ENCODE peak calls at places on chromosomes 16 and 17, in seven cellular contexts. One of them, this sample, is unnamed.
A peak's percentile ranks its signal among the peaks of the same experiment; 100 is the strongest.

GRCh38 chr17:16988749-16989229 is 16.9 kb upstream of the TNFRSF13B start:
- DNase-seq in PC-3: no peak
- DNase-seq in PC-9: no peak
- DNase-seq in HFF-Myc: no peak
- DNase-seq in tibial nerve: no peak
- DNase-seq in choroid plexus epithelial cell: peak; percentile 50
- DNase-seq in sigmoid colon: peak; percentile 60
- DNase-seq in this sample: peak; percentile 20

GRCh38 chr16:87129771-87130170 is 187.4 kb downstream of the C16orf95 start:
- DNase-seq in PC-3: peak; percentile 63
- DNase-seq in PC-9: peak; percentile 54
- DNase-seq in HFF-Myc: peak; percentile 22
- DNase-seq in tibial nerve: no peak
- DNase-seq in choroid plexus epithelial cell: peak; percentile 74
- DNase-seq in sigmoid colon: peak; percentile 43
- DNase-seq in this sample: no peak

GRCh38 chr17:29358421-29358820 is 31.7 kb upstream of the TAOK1 start:
- DNase-seq in PC-3: no peak
- DNase-seq in PC-9: no peak
- DNase-seq in HFF-Myc: no peak
- DNase-seq in tibial nerve: no peak
- DNase-seq in choroid plexus epithelial cell: no peak
- DNase-seq in sigmoid colon: no peak
- DNase-seq in this sample: no peak

GRCh38 chr17:7022791-7023571 is at the start of gene BCL6B:
- DNase-seq in PC-3: no peak
- DNase-seq in PC-9: no peak
- DNase-seq in HFF-Myc: no peak
- DNase-seq in tibial nerve: no peak
- DNase-seq in choroid plexus epithelial cell: no peak
- DNase-seq in sigmoid colon: no peak
- DNase-seq in this sample: no peak

GRCh38 chr16:6643083-6643686 is 689.5 kb upstream of the RBFOX1 start:
- DNase-seq in PC-3: peak; percentile 73
- DNase-seq in PC-9: no peak
- DNase-seq in HFF-Myc: peak; percentile 24
- DNase-seq in tibial nerve: peak; percentile 58
- DNase-seq in choroid plexus epithelial cell: peak; percentile 73
- DNase-seq in sigmoid colon: no peak
- DNase-seq in this sample: peak; percentile 50

GRCh38 chr16:28898266-28898665 is 20.0 kb downstream of the ATP2A1 start:
- DNase-seq in PC-3: no peak
- DNase-seq in PC-9: no peak
- DNase-seq in HFF-Myc: no peak
- DNase-seq in tibial nerve: no peak
- DNase-seq in choroid plexus epithelial cell: no peak
- DNase-seq in sigmoid colon: no peak
- DNase-seq in this sample: no peak

GRCh38 chr17:8068736-8069586 is 18.6 kb downstream of the ALOX12B start:
- DNase-seq in PC-3: no peak
- DNase-seq in PC-9: no peak
- DNase-seq in HFF-Myc: no peak
- DNase-seq in tibial nerve: no peak
- DNase-seq in choroid plexus epithelial cell: no peak
- DNase-seq in sigmoid colon: peak; percentile 76
- DNase-seq in this sample: no peak

GRCh38 chr17:67993153-67993997 is 2.9 kb downstream of the C17orf58 start:
- DNase-seq in PC-3: peak; percentile 93
- DNase-seq in PC-9: peak; percentile 46
- DNase-seq in HFF-Myc: no peak
- DNase-seq in tibial nerve: peak; percentile 68
- DNase-seq in choroid plexus epithelial cell: peak; percentile 81
- DNase-seq in sigmoid colon: peak; percentile 90
- DNase-seq in this sample: peak; percentile 83

GRCh38 chr16:5509794-5510193 is 412.2 kb upstream of the EEF2KMT start:
- DNase-seq in PC-3: no peak
- DNase-seq in PC-9: no peak
- DNase-seq in HFF-Myc: no peak
- DNase-seq in tibial nerve: no peak
- DNase-seq in choroid plexus epithelial cell: no peak
- DNase-seq in sigmoid colon: no peak
- DNase-seq in this sample: no peak

GRCh38 chr16:27547134-27547533 is 2.6 kb downstream of the GTF3C1 start:
- DNase-seq in PC-3: peak; percentile 15
- DNase-seq in PC-9: no peak
- DNase-seq in HFF-Myc: peak; percentile 37
- DNase-seq in tibial nerve: no peak
- DNase-seq in choroid plexus epithelial cell: peak; percentile 82
- DNase-seq in sigmoid colon: peak; percentile 29
- DNase-seq in this sample: peak; percentile 94

GRCh38 chr17:80755650-80756405 is 211.2 kb downstream of the RPTOR start:
- DNase-seq in PC-3: no peak
- DNase-seq in PC-9: no peak
- DNase-seq in HFF-Myc: no peak
- DNase-seq in tibial nerve: no peak
- DNase-seq in choroid plexus epithelial cell: no peak
- DNase-seq in sigmoid colon: peak; percentile 50
- DNase-seq in this sample: no peak

GRCh38 chr17:77322534-77323412 is 182.0 kb downstream of the SEC14L1 start:
- DNase-seq in PC-3: peak; percentile 99
- DNase-seq in PC-9: peak; percentile 90
- DNase-seq in HFF-Myc: peak; percentile 91
- DNase-seq in tibial nerve: peak; percentile 76
- DNase-seq in choroid plexus epithelial cell: peak; percentile 98
- DNase-seq in sigmoid colon: peak; percentile 95
- DNase-seq in this sample: peak; percentile 100

GRCh38 chr17:62819511-62820221 is 11.6 kb upstream of the MARCHF10 start:
- DNase-seq in PC-3: peak; percentile 98
- DNase-seq in PC-9: peak; percentile 95
- DNase-seq in HFF-Myc: peak; percentile 89
- DNase-seq in tibial nerve: peak; percentile 21
- DNase-seq in choroid plexus epithelial cell: peak; percentile 99
- DNase-seq in sigmoid colon: peak; percentile 86
- DNase-seq in this sample: peak; percentile 98

GRCh38 chr16:84785843-84786538 is 33.8 kb upstream of the CRISPLD2 start:
- DNase-seq in PC-3: no peak
- DNase-seq in PC-9: peak; percentile 75
- DNase-seq in HFF-Myc: no peak
- DNase-seq in tibial nerve: no peak
- DNase-seq in choroid plexus epithelial cell: peak; percentile 90
- DNase-seq in sigmoid colon: peak; percentile 88
- DNase-seq in this sample: peak; percentile 82

GRCh38 chr17:17950806-17951205 is 21.4 kb downstream of the TOM1L2 start:
- DNase-seq in PC-3: peak; percentile 58
- DNase-seq in PC-9: no peak
- DNase-seq in HFF-Myc: no peak
- DNase-seq in tibial nerve: no peak
- DNase-seq in choroid plexus epithelial cell: no peak
- DNase-seq in sigmoid colon: no peak
- DNase-seq in this sample: no peak

GRCh38 chr17:7548585-7549400 is at the start of gene TNFSF12:
- DNase-seq in PC-3: peak; percentile 31
- DNase-seq in PC-9: no peak
- DNase-seq in HFF-Myc: no peak
- DNase-seq in tibial nerve: peak; percentile 63
- DNase-seq in choroid plexus epithelial cell: peak; percentile 11
- DNase-seq in sigmoid colon: peak; percentile 85
- DNase-seq in this sample: peak; percentile 23

GRCh38 chr16:48353565-48354163 is 31.5 kb downstream of the SIAH1 start:
- DNase-seq in PC-3: peak; percentile 69
- DNase-seq in PC-9: peak; percentile 68
- DNase-seq in HFF-Myc: peak; percentile 58
- DNase-seq in tibial nerve: no peak
- DNase-seq in choroid plexus epithelial cell: peak; percentile 90
- DNase-seq in sigmoid colon: peak; percentile 79
- DNase-seq in this sample: peak; percentile 81

GRCh38 chr17:55706808-55707773 is 15.6 kb downstream of the TMEM100 start:
- DNase-seq in PC-3: no peak
- DNase-seq in PC-9: no peak
- DNase-seq in HFF-Myc: no peak
- DNase-seq in tibial nerve: no peak
- DNase-seq in choroid plexus epithelial cell: no peak
- DNase-seq in sigmoid colon: no peak
- DNase-seq in this sample: no peak
- H3K4me3 ChIP-seq in PC-3: no peak overlapping the region
- H3K4me3 ChIP-seq in PC-9: no peak overlapping the region
- H3K4me3 ChIP-seq in HFF-Myc: no peak overlapping the region
- H3K4me3 ChIP-seq in tibial nerve: no peak overlapping the region
- H3K4me3 ChIP-seq in choroid plexus epithelial cell: no peak overlapping the region
- H3K4me3 ChIP-seq in sigmoid colon: no peak overlapping the region
- H3K4me3 ChIP-seq in this sample: no peak overlapping the region

GRCh38 chr17:51741447-51741846 is 417.1 kb downstream of the CA10 start:
- DNase-seq in PC-3: peak; percentile 63
- DNase-seq in PC-9: no peak
- DNase-seq in HFF-Myc: no peak
- DNase-seq in tibial nerve: no peak
- DNase-seq in choroid plexus epithelial cell: no peak
- DNase-seq in sigmoid colon: no peak
- DNase-seq in this sample: no peak
- TF ChIP-seq CTCF in PC-3: no peak
- TF ChIP-seq CTCF in PC-9: no peak
- TF ChIP-seq CTCF in HFF-Myc: no peak
- TF ChIP-seq CTCF in tibial nerve: no peak
- TF ChIP-seq CTCF in choroid plexus epithelial cell: no peak
- TF ChIP-seq CTCF in sigmoid colon: no peak
- TF ChIP-seq CTCF in this sample: no peak

GRCh38 chr17:79072544-79072943 is 2.1 kb upstream of the ENGASE start:
- DNase-seq in PC-3: no peak
- DNase-seq in PC-9: no peak
- DNase-seq in HFF-Myc: no peak
- DNase-seq in tibial nerve: no peak
- DNase-seq in choroid plexus epithelial cell: no peak
- DNase-seq in sigmoid colon: peak; percentile 62
- DNase-seq in this sample: no peak

GRCh38 chr17:79075433-79075805 is 795 bp downstream of the ENGASE start:
- DNase-seq in PC-3: no peak
- DNase-seq in PC-9: no peak
- DNase-seq in HFF-Myc: no peak
- DNase-seq in tibial nerve: no peak
- DNase-seq in choroid plexus epithelial cell: no peak
- DNase-seq in sigmoid colon: no peak
- DNase-seq in this sample: peak; percentile 12

GRCh38 chr17:79073016-79073705 is 1.5 kb upstream of the ENGASE start:
- DNase-seq in PC-3: no peak
- DNase-seq in PC-9: no peak
- DNase-seq in HFF-Myc: no peak
- DNase-seq in tibial nerve: no peak
- DNase-seq in choroid plexus epithelial cell: no peak
- DNase-seq in sigmoid colon: peak; percentile 37
- DNase-seq in this sample: no peak

GRCh38 chr17:79074650-79075432 is at the start of gene ENGASE:
- DNase-seq in PC-3: peak; percentile 97
- DNase-seq in PC-9: peak; percentile 77
- DNase-seq in HFF-Myc: peak; percentile 33
- DNase-seq in tibial nerve: peak; percentile 93
- DNase-seq in choroid plexus epithelial cell: peak; percentile 92
- DNase-seq in sigmoid colon: peak; percentile 97
- DNase-seq in this sample: peak; percentile 99

DNA sequence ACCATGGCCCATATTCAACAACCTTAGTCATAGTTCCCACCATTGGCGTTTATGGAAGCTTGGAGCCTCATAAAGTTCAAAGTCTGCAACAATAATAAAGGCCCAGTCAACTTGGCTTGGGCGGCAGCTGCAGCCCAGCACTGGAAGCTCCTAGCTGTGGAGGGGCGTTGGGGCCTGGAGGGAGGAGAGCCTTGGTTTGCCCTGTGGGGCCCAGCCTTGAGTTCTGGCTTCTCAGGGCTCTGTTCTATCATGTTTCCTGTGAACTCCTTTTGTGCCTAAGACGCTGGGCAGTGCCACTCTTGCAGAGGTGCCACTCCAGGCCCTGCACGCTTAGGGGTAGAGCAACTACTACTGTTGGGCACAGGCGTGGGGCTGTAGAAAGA is 927 bp upstream of the ENGASE start:
- DNase-seq in PC-3: peak; percentile 86
- DNase-seq in PC-9: peak; percentile 52
- DNase-seq in HFF-Myc: no peak
- DNase-seq in tibial nerve: no peak
- DNase-seq in choroid plexus epithelial cell: no peak
- DNase-seq in sigmoid colon: peak; percentile 60
- DNase-seq in this sample: no peak
- H3K4me3 ChIP-seq in PC-3: no peak overlapping the region
- H3K4me3 ChIP-seq in PC-9: no peak overlapping the region
- H3K4me3 ChIP-seq in HFF-Myc: no peak overlapping the region
- H3K4me3 ChIP-seq in tibial nerve: no peak overlapping the region
- H3K4me3 ChIP-seq in choroid plexus epithelial cell: no peak overlapping the region
- H3K4me3 ChIP-seq in sigmoid colon: no peak overlapping the region
- H3K4me3 ChIP-seq in this sample: no peak overlapping the region

DNA sequence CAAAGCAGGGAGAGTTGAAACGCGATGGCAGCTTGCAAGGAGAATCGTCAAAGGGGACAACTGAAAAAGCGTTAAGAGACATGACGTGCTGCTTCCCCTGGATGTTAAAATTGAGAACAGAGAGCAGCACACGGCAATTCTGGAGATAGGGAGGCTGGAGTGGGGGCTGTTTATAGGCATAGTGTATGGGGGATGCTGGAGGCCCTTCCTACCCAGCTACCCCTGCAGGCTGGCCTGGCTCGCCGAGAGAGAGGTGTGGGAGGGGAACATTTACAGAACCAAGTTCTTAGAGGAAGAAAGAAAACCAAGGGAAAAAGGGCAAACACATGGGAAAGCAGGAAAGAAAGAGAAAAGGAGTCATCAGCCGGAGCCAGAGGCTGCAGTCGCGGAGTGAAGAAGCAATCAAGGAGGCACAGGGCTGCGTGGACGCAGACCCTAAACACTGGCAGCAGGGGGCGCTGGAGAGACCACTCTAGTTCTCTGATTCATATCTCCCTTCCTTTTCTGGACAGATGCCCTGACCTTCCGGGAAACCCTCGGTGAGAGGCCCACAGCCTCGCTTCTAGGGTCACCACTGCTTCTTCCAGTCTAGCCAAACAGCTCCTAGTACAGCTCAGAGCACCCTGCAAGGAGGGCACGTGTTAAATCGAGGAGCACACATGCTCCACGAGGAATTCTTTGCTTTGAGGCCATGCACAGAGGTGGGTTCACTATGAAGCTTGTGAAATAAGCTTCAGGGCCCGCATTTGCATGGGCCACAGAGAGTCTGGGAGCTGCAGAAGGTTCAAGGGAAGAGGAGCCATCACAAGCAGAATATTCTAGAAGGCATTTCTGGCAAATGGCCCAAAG is 55.6 kb downstream of the MYH13 start:
- DNase-seq in PC-3: peak; percentile 23
- DNase-seq in PC-9: no peak
- DNase-seq in HFF-Myc: peak; percentile 59
- DNase-seq in tibial nerve: no peak
- DNase-seq in choroid plexus epithelial cell: peak; percentile 28
- DNase-seq in sigmoid colon: peak; percentile 84
- DNase-seq in this sample: peak; percentile 54
- TF ChIP-seq CTCF in PC-3: peak; percentile 56
- TF ChIP-seq CTCF in PC-9: peak; percentile 41
- TF ChIP-seq CTCF in HFF-Myc: peak; percentile 87
- TF ChIP-seq CTCF in tibial nerve: peak; percentile 21
- TF ChIP-seq CTCF in choroid plexus epithelial cell: peak; percentile 44
- TF ChIP-seq CTCF in sigmoid colon: peak; percentile 22
- TF ChIP-seq CTCF in this sample: peak; percentile 78

DNA sequence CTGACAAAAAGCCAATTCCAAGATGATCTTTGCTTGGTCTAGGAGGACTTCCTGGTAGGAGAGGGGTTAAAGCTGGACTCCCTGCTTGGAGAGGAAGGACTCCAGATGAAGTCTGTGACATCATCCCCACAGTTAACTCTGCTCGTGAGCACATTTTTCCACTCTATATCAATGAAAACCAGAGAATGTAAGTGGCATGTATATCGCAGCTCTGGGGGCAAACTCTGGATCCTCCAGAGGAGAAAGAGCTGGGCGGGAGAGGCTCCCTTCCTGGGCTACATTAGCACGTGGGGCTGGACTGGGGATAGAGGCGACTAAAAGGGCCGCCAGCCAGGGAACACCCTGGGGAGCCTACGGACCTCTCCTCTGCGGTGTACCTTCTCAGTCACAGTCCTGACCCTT is 34.1 kb downstream of the HIC1 start:
- DNase-seq in PC-3: no peak
- DNase-seq in PC-9: peak; percentile 21
- DNase-seq in HFF-Myc: no peak
- DNase-seq in tibial nerve: no peak
- DNase-seq in choroid plexus epithelial cell: peak; percentile 79
- DNase-seq in sigmoid colon: no peak
- DNase-seq in this sample: peak; percentile 81
- H3K4me3 ChIP-seq in PC-3: no peak overlapping the region
- H3K4me3 ChIP-seq in PC-9: no peak overlapping the region
- H3K4me3 ChIP-seq in HFF-Myc: peak overlapping the region; percentile 20
- H3K4me3 ChIP-seq in tibial nerve: peak overlapping the region; percentile 43
- H3K4me3 ChIP-seq in choroid plexus epithelial cell: peak overlapping the region; percentile 33
- H3K4me3 ChIP-seq in sigmoid colon: peak overlapping the region; percentile 35
- H3K4me3 ChIP-seq in this sample: peak overlapping the region; percentile 47

This sample was measured in fibroblast of villous mesenchyme.